ENCODE peak calls at places on chromosomes 1 and 21, in seven cellular contexts. P is ovary, M is hepatocyte, A is suprapubic skin, R is GM23338, X is left ventricle myocardium inferior, W is neural progenitor cell. D is an unnamed sample. For H3K4me1, the result is how much of the 10 kb centered on the place peaks cover.

GRCh38 chr1:173856014-173856413 is 11.8 kb downstream of the GAS5 start:
- DNase-seq in P (no peak), M (no peak), A (no peak), R (no peak), X (no peak), W (no peak), D (no peak)

GRCh38 chr1:42479621-42480020 is 16.5 kb downstream of the CCDC30 start:
- DNase-seq in P (no peak), M (no peak), A (no peak), R (peak), X (no peak), W (peak), D (peak)

GRCh38 chr1:28354121-28354520 is 15.4 kb upstream of the PHACTR4 start:
- DNase-seq in P (no peak), M (no peak), A (no peak), R (no peak), X (no peak), W (no peak), D (peak)

GRCh38 chr1:116126281-116126680 is 15.1 kb downstream of the MAB21L3 start:
- DNase-seq in P (no peak), M (no peak), A (no peak), R (no peak), X (no peak), W (no peak), D (no peak)

GRCh38 chr1:234866007-234866866 is 256.3 kb upstream of the IRF2BP2 start:
- DNase-seq in P (no peak), M (peak), A (no peak), R (no peak), X (no peak), W (no peak), D (no peak)

GRCh38 chr1:205587576-205587975 is 44.2 kb downstream of the ELK4 start:
- DNase-seq in P (no peak), M (no peak), A (peak), R (no peak), X (no peak), W (no peak), D (no peak)

GRCh38 chr1:193059282-193060225 is at the start of the genes RO60 and UCHL5:
- DNase-seq in P (peak), M (peak), A (peak), R (peak), X (peak), W (peak), D (peak)

GRCh38 chr1:201795066-201795465 is 33.9 kb upstream of the IPO9 start:
- DNase-seq in P (no peak), M (peak), A (no peak), R (peak), X (no peak), W (peak), D (peak)

GRCh38 chr1:232404981-232405380 is 225.0 kb downstream of the SIPA1L2 start:
- DNase-seq in P (no peak), M (no peak), A (no peak), R (no peak), X (no peak), W (no peak), D (no peak)

GRCh38 chr21:42513151-42513984 is at the start of gene SLC37A1:
- DNase-seq in P (peak), M (peak), A (peak), R (peak), X (no peak), W (peak), D (no peak)

DNA sequence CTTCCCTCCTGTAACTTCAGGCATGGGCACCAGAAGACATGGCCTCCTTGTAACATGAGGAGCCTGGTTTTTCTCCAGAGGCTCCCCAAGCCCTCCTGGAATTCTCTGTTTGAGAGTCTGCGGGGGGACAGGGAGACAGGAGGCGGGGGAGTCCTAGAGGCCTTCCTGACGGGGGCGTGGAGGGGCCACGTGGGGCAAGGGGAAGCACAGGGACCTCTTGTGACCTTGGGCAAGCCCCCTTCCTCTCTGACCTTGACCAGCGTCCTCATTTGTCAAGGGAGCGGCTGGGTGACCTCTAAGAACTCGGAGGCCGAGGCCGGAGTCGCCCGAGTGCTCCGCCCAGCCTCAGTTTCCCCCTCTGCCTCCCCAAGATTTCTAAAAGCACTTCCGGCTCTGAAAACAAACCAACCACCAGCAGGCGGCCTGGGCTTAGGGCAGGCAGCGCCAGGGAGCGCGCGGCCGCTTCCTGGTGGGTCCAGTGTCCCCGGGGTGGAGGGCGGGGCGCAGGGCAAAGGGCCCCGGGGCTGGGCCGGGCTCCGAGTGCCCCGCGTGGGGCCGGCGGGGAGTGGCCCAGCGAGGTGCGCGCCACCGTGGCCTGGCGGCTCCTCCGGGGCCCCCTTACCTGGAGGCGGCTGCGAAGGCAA is 361 bp downstream of the TMCO4 start:
- DNase-seq in P (peak), M (peak), A (no peak), R (peak), X (peak), W (peak), D (peak)
- TF ChIP-seq CTCF in P (no peak), M (peak), A (peak), R (peak), X (peak), W (peak), D (peak)

GRCh38 chr1:25439287-25439686 is 8.6 kb downstream of the MACO1 start:
- DNase-seq in P (no peak), M (no peak), A (no peak), R (no peak), X (no peak), W (no peak), D (no peak)
- H3K4me1 ChIP-seq in P (under half), M (under half), A (under half), R (under half), X (under half), W (under half), D (under half)

GRCh38 chr1:177913762-177914540 is 55.9 kb downstream of the SEC16B start:
- DNase-seq in P (no peak), M (peak), A (no peak), R (peak), X (no peak), W (peak), D (peak)
- TF ChIP-seq CTCF in P (no peak), M (peak), A (peak), R (peak), X (peak), W (peak), D (peak)

GRCh38 chr1:23807453-23807852 is 6.9 kb upstream of the GALE start:
- DNase-seq in P (no peak), M (no peak), A (no peak), R (no peak), X (no peak), W (no peak), D (no peak)
- H3K4me1 ChIP-seq in P (under half), M (under half), A (under half), R (under half), X (under half), W (under half), D (under half)

GRCh38 chr1:171983584-171983983 is 142.3 kb downstream of the DNM3 start:
- DNase-seq in P (no peak), M (peak), A (no peak), R (no peak), X (no peak), W (no peak), D (no peak)
- TF ChIP-seq CTCF in P (no peak), M (peak), A (no peak), R (peak), X (peak), W (no peak), D (peak)

GRCh38 chr1:39958801-39959200 is 3.9 kb downstream of the MFSD2A start:
- DNase-seq in P (no peak), M (no peak), A (no peak), R (no peak), X (no peak), W (no peak), D (no peak)
- H3K4me1 ChIP-seq in P (under half), M (under half), A (half or more), R (under half), X (under half), W (under half), D (under half)

D was measured in cardiac muscle cell.